ENCODE peak calls at places on chromosomes 3 and 15, in four cellular contexts. F is stimulated activated CD4-positive, alpha-beta T cell treated with anti-CD3 and anti-CD28 coated beads, Interleukin-4, amount 100 ng/mL, for 1 hour; B is stimulated activated CD8-positive, alpha-beta memory T cell treated with anti-CD3 and anti-CD28 coated beads, Interleukin-2, amount 100 ng/mL, for 48 hours; S is NCI-H510A treated with DMSO at 0.1 percent for 48 hours. M is an unnamed sample.

GRCh38 chr15:100120111-100120510 is 221.7 kb downstream of the ADAMTS17 start:
- DNase-seq in F (no peak), B (no peak), S (no peak), M (no peak)

GRCh38 chr3:146142757-146143156 is 18.2 kb downstream of the PLOD2 start:
- DNase-seq in F (no peak), B (no peak), S (no peak), M (no peak)

GRCh38 chr15:33675246-33675645 is 293.1 kb upstream of the CHRM5 start:
- DNase-seq in F (no peak), B (no peak), S (no peak), M (peak)

GRCh38 chr3:23702198-23702597 is 103.6 kb upstream of the UBE2E1 start:
- DNase-seq in F (no peak), B (no peak), S (no peak), M (no peak)

GRCh38 chr3:171967137-171967783 is 72.1 kb upstream of the FNDC3B start:
- DNase-seq in F (no peak), B (no peak), S (peak), M (no peak)

GRCh38 chr15:59565299-59565698 is 46.3 kb upstream of the GCNT3 start:
- DNase-seq in F (no peak), B (no peak), S (no peak), M (no peak)

GRCh38 chr15:34865531-34865930 is 70.2 kb upstream of the ACTC1 start:
- DNase-seq in F (no peak), B (no peak), S (no peak), M (no peak)

GRCh38 chr3:56800373-56801150 is 1.2 kb downstream of the ARHGEF3 start:
- DNase-seq in F (peak), B (peak), S (peak), M (peak)

GRCh38 chr3:156474560-156475389 is 80.1 kb downstream of the SSR3 start:
- DNase-seq in F (no peak), B (no peak), S (no peak), M (no peak)

GRCh38 chr3:130345487-130346079 is at the start of gene COL6A5:
- DNase-seq in F (no peak), B (no peak), S (no peak), M (no peak)

GRCh38 chr15:60721706-60722105 is 242.8 kb upstream of the ICE2 start:
- DNase-seq in F (no peak), B (no peak), S (peak), M (no peak)

GRCh38 chr3:25582242-25582641 is 82.5 kb downstream of the TOP2B start:
- DNase-seq in F (no peak), B (no peak), S (no peak), M (no peak)

GRCh38 chr15:94081829-94082228 is 149.5 kb upstream of the MCTP2 start:
- DNase-seq in F (no peak), B (no peak), S (no peak), M (no peak)

GRCh38 chr3:112354642-112355333 is 21.8 kb downstream of the CD200 start:
- DNase-seq in F (no peak), B (no peak), S (no peak), M (no peak)

GRCh38 chr3:149009732-149010131 is 18.4 kb downstream of the GYG1 start:
- DNase-seq in F (no peak), B (no peak), S (no peak), M (peak)

GRCh38 chr3:15601399-15602145 is at the start of the genes BTD and HACL1:
- DNase-seq in F (peak), B (peak), S (no peak), M (peak)

GRCh38 chr3:59482684-59483083 is 432.9 kb upstream of the CFAP20DC start:
- DNase-seq in F (no peak), B (no peak), S (no peak), M (no peak)

GRCh38 chr3:193665370-193665989 is 72.5 kb downstream of the OPA1 start:
- DNase-seq in F (no peak), B (no peak), S (peak), M (no peak)

GRCh38 chr3:186425788-186426730 is 64.0 kb upstream of the DGKG start:
- DNase-seq in F (no peak), B (no peak), S (no peak), M (no peak)

GRCh38 chr3:42661593-42662022 is 8.1 kb downstream of the ZBTB47 start:
- DNase-seq in F (no peak), B (no peak), S (no peak), M (peak)

GRCh38 chr3:8952130-8952529 is 11.1 kb downstream of the RAD18 start:
- DNase-seq in F (no peak), B (no peak), S (no peak), M (no peak)

GRCh38 chr3:160398820-160399346 is at the start of gene IFT80:
- DNase-seq in F (peak), B (peak), S (peak), M (peak)

GRCh38 chr15:70251246-70251990 is 153.7 kb upstream of the TLE3 start:
- DNase-seq in F (no peak), B (no peak), S (peak), M (peak)

GRCh38 chr3:73839032-73839431 is 214.3 kb upstream of the PDZRN3 start:
- DNase-seq in F (no peak), B (no peak), S (no peak), M (no peak)

GRCh38 chr15:38300395-38300794 is 47.8 kb downstream of the SPRED1 start:
- DNase-seq in F (no peak), B (no peak), S (no peak), M (peak)